ENCODE peak calls at places on chromosomes 6 and 20, in five cellular contexts. One of them, this sample, is unnamed.

GRCh38 chr20:36700438-36700837 is 45.5 kb downstream of the NDRG3 start:
- DNase-seq in T1000: no peak
- DNase-seq in sigmoid colon: no peak
- DNase-seq in stimulated activated CD4-positive, alpha-beta T cell treated with anti-CD3 and anti-CD28 coated beads, Interleukin-15, amount 100 ng/mL, for 1 hour: no peak
- DNase-seq in Kasumi-1: no peak
- DNase-seq in this sample: no peak

GRCh38 chr20:19341348-19342053 is 129.1 kb downstream of the SLC24A3 start:
- DNase-seq in T1000: no peak
- DNase-seq in sigmoid colon: no peak
- DNase-seq in stimulated activated CD4-positive, alpha-beta T cell treated with anti-CD3 and anti-CD28 coated beads, Interleukin-15, amount 100 ng/mL, for 1 hour: no peak
- DNase-seq in Kasumi-1: no peak
- DNase-seq in this sample: no peak

GRCh38 chr6:131199568-131200272 is 64.5 kb downstream of the AKAP7 start:
- DNase-seq in T1000: no peak
- DNase-seq in sigmoid colon: no peak
- DNase-seq in stimulated activated CD4-positive, alpha-beta T cell treated with anti-CD3 and anti-CD28 coated beads, Interleukin-15, amount 100 ng/mL, for 1 hour: peak
- DNase-seq in Kasumi-1: peak
- DNase-seq in this sample: peak

GRCh38 chr6:2020909-2021308 is 224.5 kb downstream of the GMDS start:
- DNase-seq in T1000: no peak
- DNase-seq in sigmoid colon: no peak
- DNase-seq in stimulated activated CD4-positive, alpha-beta T cell treated with anti-CD3 and anti-CD28 coated beads, Interleukin-15, amount 100 ng/mL, for 1 hour: no peak
- DNase-seq in Kasumi-1: peak
- DNase-seq in this sample: no peak

GRCh38 chr6:163490826-163491577 is 76.5 kb downstream of the QKI start:
- DNase-seq in T1000: no peak
- DNase-seq in sigmoid colon: peak
- DNase-seq in stimulated activated CD4-positive, alpha-beta T cell treated with anti-CD3 and anti-CD28 coated beads, Interleukin-15, amount 100 ng/mL, for 1 hour: no peak
- DNase-seq in Kasumi-1: no peak
- DNase-seq in this sample: no peak

GRCh38 chr6:160048471-160048870 is 73.1 kb upstream of the SLC22A1 start:
- DNase-seq in T1000: no peak
- DNase-seq in sigmoid colon: no peak
- DNase-seq in stimulated activated CD4-positive, alpha-beta T cell treated with anti-CD3 and anti-CD28 coated beads, Interleukin-15, amount 100 ng/mL, for 1 hour: no peak
- DNase-seq in Kasumi-1: no peak
- DNase-seq in this sample: no peak

GRCh38 chr6:4607026-4607704 is 169.0 kb upstream of the CDYL start:
- DNase-seq in T1000: no peak
- DNase-seq in sigmoid colon: no peak
- DNase-seq in stimulated activated CD4-positive, alpha-beta T cell treated with anti-CD3 and anti-CD28 coated beads, Interleukin-15, amount 100 ng/mL, for 1 hour: no peak
- DNase-seq in Kasumi-1: no peak
- DNase-seq in this sample: no peak

GRCh38 chr6:129686941-129687627 is 22.9 kb downstream of the ARHGAP18 start:
- DNase-seq in T1000: no peak
- DNase-seq in sigmoid colon: no peak
- DNase-seq in stimulated activated CD4-positive, alpha-beta T cell treated with anti-CD3 and anti-CD28 coated beads, Interleukin-15, amount 100 ng/mL, for 1 hour: no peak
- DNase-seq in Kasumi-1: peak
- DNase-seq in this sample: no peak

GRCh38 chr6:90993771-90994170 is 406.9 kb upstream of the MAP3K7 start:
- DNase-seq in T1000: no peak
- DNase-seq in sigmoid colon: no peak
- DNase-seq in stimulated activated CD4-positive, alpha-beta T cell treated with anti-CD3 and anti-CD28 coated beads, Interleukin-15, amount 100 ng/mL, for 1 hour: no peak
- DNase-seq in Kasumi-1: no peak
- DNase-seq in this sample: no peak

GRCh38 chr6:18528084-18528743 is 141.1 kb downstream of the RNF144B start:
- DNase-seq in T1000: no peak
- DNase-seq in sigmoid colon: no peak
- DNase-seq in stimulated activated CD4-positive, alpha-beta T cell treated with anti-CD3 and anti-CD28 coated beads, Interleukin-15, amount 100 ng/mL, for 1 hour: no peak
- DNase-seq in Kasumi-1: peak
- DNase-seq in this sample: no peak

This sample was measured in SJSA1.